ENCODE peak calls at places on chromosomes 4 and X, in four cellular contexts. One of them, this sample, is unnamed.

GRCh38 chr4:42708625-42709024 is 51.7 kb upstream of the ATP8A1 start:
- DNase-seq in neural progenitor cell: no peak
- DNase-seq in heart left ventricle: no peak
- DNase-seq in HepG2: no peak
- DNase-seq in this sample: no peak

GRCh38 chr4:70768301-70768948 is 46.7 kb downstream of the RUFY3 start:
- DNase-seq in neural progenitor cell: no peak
- DNase-seq in heart left ventricle: no peak
- DNase-seq in HepG2: no peak
- DNase-seq in this sample: no peak

GRCh38 chr4:1711055-1711905 is 839 bp downstream of the SLBP start:
- DNase-seq in neural progenitor cell: peak; percentile 68
- DNase-seq in heart left ventricle: peak; percentile 61
- DNase-seq in HepG2: no peak
- DNase-seq in this sample: peak; percentile 76

GRCh38 chr4:115657991-115658390 is 544.6 kb upstream of the NDST4 start:
- DNase-seq in neural progenitor cell: peak; percentile 8
- DNase-seq in heart left ventricle: no peak
- DNase-seq in HepG2: no peak
- DNase-seq in this sample: no peak

GRCh38 chr4:36348403-36348938 is 67.1 kb downstream of the DTHD1 start:
- DNase-seq in neural progenitor cell: no peak
- DNase-seq in heart left ventricle: no peak
- DNase-seq in HepG2: no peak
- DNase-seq in this sample: no peak

GRCh38 chr4:7546809-7547367 is 112.2 kb upstream of the PSAPL1 start:
- DNase-seq in neural progenitor cell: no peak
- DNase-seq in heart left ventricle: no peak
- DNase-seq in HepG2: no peak
- DNase-seq in this sample: no peak

GRCh38 chr4:54746228-54746627 is 88.5 kb downstream of the KIT start:
- DNase-seq in neural progenitor cell: no peak
- DNase-seq in heart left ventricle: no peak
- DNase-seq in HepG2: no peak
- DNase-seq in this sample: no peak

GRCh38 chrX:74343970-74344622 is 40.1 kb downstream of the ZCCHC13 start:
- DNase-seq in neural progenitor cell: peak; percentile 84
- DNase-seq in heart left ventricle: peak; percentile 43
- DNase-seq in HepG2: peak; percentile 60
- DNase-seq in this sample: no peak

GRCh38 chr4:87423313-87424031 is 1.1 kb downstream of the NUDT9 start:
- DNase-seq in neural progenitor cell: no peak
- DNase-seq in heart left ventricle: no peak
- DNase-seq in HepG2: no peak
- DNase-seq in this sample: no peak

GRCh38 chr4:8882239-8882638 is 10.6 kb upstream of the HMX1 start:
- DNase-seq in neural progenitor cell: peak; percentile 13
- DNase-seq in heart left ventricle: no peak
- DNase-seq in HepG2: no peak
- DNase-seq in this sample: no peak

GRCh38 chrX:23557070-23557469 is 110.2 kb upstream of the PRDX4 start:
- DNase-seq in neural progenitor cell: no peak
- DNase-seq in heart left ventricle: no peak
- DNase-seq in HepG2: peak; percentile 53
- DNase-seq in this sample: no peak

GRCh38 chrX:129738466-129739308 is at the start of gene XPNPEP2:
- DNase-seq in neural progenitor cell: peak; percentile 44
- DNase-seq in heart left ventricle: peak; percentile 34
- DNase-seq in HepG2: no peak
- DNase-seq in this sample: no peak

GRCh38 chr4:172962564-172963353 is 205.9 kb upstream of the GALNT7 start:
- DNase-seq in neural progenitor cell: no peak
- DNase-seq in heart left ventricle: no peak
- DNase-seq in HepG2: no peak
- DNase-seq in this sample: no peak

GRCh38 chrX:14209034-14209433 is 179.3 kb upstream of the GEMIN8 start:
- DNase-seq in neural progenitor cell: no peak
- DNase-seq in heart left ventricle: no peak
- DNase-seq in HepG2: no peak
- DNase-seq in this sample: no peak

GRCh38 chr4:17173300-17173699 is 274.9 kb upstream of the LDB2 start:
- DNase-seq in neural progenitor cell: peak; percentile 69
- DNase-seq in heart left ventricle: no peak
- DNase-seq in HepG2: no peak
- DNase-seq in this sample: no peak

GRCh38 chr4:143381171-143382118 is 44.8 kb downstream of the GAB1 start:
- DNase-seq in neural progenitor cell: no peak
- DNase-seq in heart left ventricle: peak; percentile 87
- DNase-seq in HepG2: no peak
- DNase-seq in this sample: no peak

DNA sequence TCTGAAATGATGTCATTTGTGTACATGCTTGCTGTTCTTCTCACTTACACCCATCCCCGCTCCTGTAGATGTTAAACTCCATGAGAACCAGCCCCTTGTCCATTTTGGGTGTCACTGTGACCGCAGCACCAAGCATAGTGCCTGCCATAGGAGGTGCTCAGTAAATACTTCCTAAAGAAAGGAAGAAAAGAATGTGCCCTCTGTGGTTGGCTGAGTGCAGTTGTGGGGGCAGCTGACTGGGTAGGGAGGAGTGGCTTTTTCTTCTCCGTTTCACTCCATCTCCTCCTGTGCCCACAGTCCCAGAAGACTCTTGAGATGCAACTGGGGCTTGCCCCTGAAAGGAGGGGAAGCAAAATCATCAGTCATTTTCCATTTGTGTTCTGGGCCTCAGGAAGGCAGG is 25.5 kb downstream of the PHEX start:
- DNase-seq in neural progenitor cell: no peak
- DNase-seq in heart left ventricle: no peak
- DNase-seq in HepG2: no peak
- DNase-seq in this sample: no peak
- H3K27ac ChIP-seq in neural progenitor cell: no peak overlapping the region
- H3K27ac ChIP-seq in heart left ventricle: no peak overlapping the region
- H3K27ac ChIP-seq in HepG2: no peak overlapping the region
- H3K27ac ChIP-seq in this sample: no peak overlapping the region

GRCh38 chr4:20337261-20337664 is 85.6 kb downstream of the SLIT2 start:
- DNase-seq in neural progenitor cell: no peak
- DNase-seq in heart left ventricle: no peak
- DNase-seq in HepG2: no peak
- DNase-seq in this sample: no peak

GRCh38 chr4:20341121-20341758 is 89.5 kb downstream of the SLIT2 start:
- DNase-seq in neural progenitor cell: no peak
- DNase-seq in heart left ventricle: no peak
- DNase-seq in HepG2: no peak
- DNase-seq in this sample: no peak

GRCh38 chr4:20333141-20333690 is 81.5 kb downstream of the SLIT2 start:
- DNase-seq in neural progenitor cell: no peak
- DNase-seq in heart left ventricle: no peak
- DNase-seq in HepG2: no peak
- DNase-seq in this sample: no peak

GRCh38 chr4:20338841-20339240 is 87.1 kb downstream of the SLIT2 start:
- DNase-seq in neural progenitor cell: no peak
- DNase-seq in heart left ventricle: no peak
- DNase-seq in HepG2: no peak
- DNase-seq in this sample: no peak
- H3K27ac ChIP-seq in neural progenitor cell: no peak overlapping the region
- H3K27ac ChIP-seq in heart left ventricle: no peak overlapping the region
- H3K27ac ChIP-seq in HepG2: no peak overlapping the region
- H3K27ac ChIP-seq in this sample: no peak overlapping the region

GRCh38 chr4:153538408-153539057 is 72.4 kb downstream of the TMEM131L start:
- DNase-seq in neural progenitor cell: no peak
- DNase-seq in heart left ventricle: no peak
- DNase-seq in HepG2: no peak
- DNase-seq in this sample: no peak
- H3K27ac ChIP-seq in neural progenitor cell: peak overlapping the region; percentile 10
- H3K27ac ChIP-seq in heart left ventricle: peak overlapping the region; percentile 47
- H3K27ac ChIP-seq in HepG2: no peak overlapping the region
- H3K27ac ChIP-seq in this sample: peak overlapping the region; percentile 32

DNA sequence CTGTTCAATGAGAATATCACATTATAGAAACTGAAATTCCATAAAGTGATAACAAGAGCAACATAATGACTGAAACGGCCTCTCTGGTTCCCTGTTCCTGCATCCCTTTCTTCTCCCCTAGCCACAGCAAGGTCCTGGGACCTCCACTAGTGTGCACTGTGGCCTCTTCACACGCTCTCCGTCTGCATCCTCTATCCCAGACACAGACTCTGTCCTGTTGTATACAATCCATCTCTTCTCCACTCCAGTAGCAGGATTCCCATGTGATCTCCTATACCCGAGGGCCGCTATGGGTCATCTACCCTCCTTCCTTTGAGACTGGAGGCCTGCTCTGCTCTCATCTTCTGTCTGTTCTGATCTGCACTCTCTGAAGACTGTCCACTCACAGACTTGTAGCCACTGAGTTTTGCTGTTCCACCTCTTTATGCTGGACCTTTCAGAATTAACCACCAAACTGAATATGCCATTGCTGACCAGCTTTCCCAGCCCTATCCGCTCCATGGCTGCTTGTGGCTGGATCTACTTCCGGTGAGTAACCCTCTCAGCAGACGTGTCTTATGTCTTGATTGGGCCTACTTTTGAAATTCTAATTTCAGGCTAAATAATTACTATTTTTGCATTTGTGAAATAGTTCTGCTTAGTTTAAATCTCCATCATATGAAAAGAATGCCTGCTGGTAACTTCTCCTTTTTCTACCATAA is 105.1 kb upstream of the NAP1L5 start:
- DNase-seq in neural progenitor cell: no peak
- DNase-seq in heart left ventricle: no peak
- DNase-seq in HepG2: no peak
- DNase-seq in this sample: no peak
- H3K27ac ChIP-seq in neural progenitor cell: no peak overlapping the region
- H3K27ac ChIP-seq in heart left ventricle: no peak overlapping the region
- H3K27ac ChIP-seq in HepG2: no peak overlapping the region
- H3K27ac ChIP-seq in this sample: no peak overlapping the region